ENCODE peak calls at places on chromosomes 12 and 14, in four cellular contexts. V, H, U and E are unnamed samples.

GRCh38 chr12:55899035-55899434 is 28.7 kb downstream of the PYM1 start:
- DNase-seq in V (no peak), U (no peak), H (no peak), E (no peak)

GRCh38 chr12:23555808-23556207 is 393.7 kb downstream of the SOX5 start:
- DNase-seq in H (no peak), U (no peak), V (no peak), E (no peak)

GRCh38 chr14:91755560-91755959 is 23.7 kb upstream of the CATSPERB start:
- DNase-seq in V (no peak), H (peak; percentile 2), U (no peak), E (no peak)

GRCh38 chr12:1122803-1123202 is 131.8 kb downstream of the ERC1 start:
- DNase-seq in U (no peak), H (no peak), V (no peak), E (no peak)

GRCh38 chr12:113090740-113091139 is 34.2 kb downstream of the DTX1 start:
- DNase-seq in U (no peak), H (no peak), V (no peak), E (no peak)

GRCh38 chr14:99432491-99432890 is 48.2 kb downstream of the SETD3 start:
- DNase-seq in H (no peak), V (no peak), U (no peak), E (no peak)

GRCh38 chr12:116277393-116278258 is at the start of gene MED13L:
- DNase-seq in V (peak; percentile 96), U (peak; percentile 93), H (peak; percentile 57), E (peak; percentile 88)

GRCh38 chr14:61048640-61049039 is 67.6 kb downstream of the SLC38A6 start:
- DNase-seq in V (no peak), H (no peak), U (no peak), E (no peak)

GRCh38 chr12:55938826-55939501 is 8.0 kb downstream of the DGKA start:
- DNase-seq in H (no peak), V (no peak), U (no peak), E (no peak)

GRCh38 chr12:47281667-47282171 is 202.0 kb upstream of the AMIGO2 start:
- DNase-seq in H (no peak), V (no peak), U (no peak), E (no peak)

GRCh38 chr12:127145543-127145928 is 1121.4 kb upstream of the TMEM132C start:
- DNase-seq in U (no peak), H (no peak), V (no peak), E (no peak)

GRCh38 chr12:26524862-26525465 is 308.0 kb downstream of the ITPR2 start:
- DNase-seq in V (no peak), U (no peak), H (peak; percentile 23), E (peak; percentile 22)

GRCh38 chr14:69708586-69709169 is 58.3 kb upstream of the SRSF5 start:
- DNase-seq in U (no peak), V (no peak), H (no peak), E (no peak)

GRCh38 chr14:94392510-94392935 is 4.1 kb upstream of the SERPINA1 start:
- DNase-seq in U (no peak), V (no peak), H (no peak), E (peak; percentile 57)

GRCh38 chr14:76203086-76204001 is 51.6 kb downstream of the GPATCH2L start:
- DNase-seq in H (no peak), U (peak; percentile 77), V (peak; percentile 25), E (peak; percentile 61)

GRCh38 chr14:31829256-31829923 is 247.7 kb upstream of the ARHGAP5 start:
- DNase-seq in H (no peak), V (no peak), U (no peak), E (no peak)

GRCh38 chr12:106601031-106601430 is 18.2 kb downstream of the RFX4 start:
- DNase-seq in V (no peak), H (no peak), U (no peak), E (no peak)

GRCh38 chr12:51848843-51849735 is 571 bp upstream of the FIGNL2 start:
- DNase-seq in V (no peak), U (no peak), H (no peak), E (no peak)

GRCh38 chr12:49692851-49693250 is 14.4 kb downstream of the FMNL3 start:
- DNase-seq in V (no peak), U (no peak), H (no peak), E (no peak)

GRCh38 chr12:117032593-117033381 is 66.4 kb downstream of the TESC start:
- DNase-seq in H (no peak), V (no peak), U (no peak), E (peak; percentile 79)

GRCh38 chr14:99270491-99271287 is 1.3 kb downstream of the BCL11B start:
- DNase-seq in H (no peak), U (no peak), V (no peak), E (no peak)

GRCh38 chr14:93708800-93709199 is 79.5 kb downstream of the PRIMA1 start:
- DNase-seq in H (no peak), U (no peak), V (no peak), E (no peak)

GRCh38 chr12:57462307-57463253 is 3.0 kb downstream of the GLI1 start:
- DNase-seq in H (peak; percentile 93), U (peak; percentile 98), V (peak; percentile 93), E (peak; percentile 83)

GRCh38 chr12:49870501-49871262 is 27.8 kb upstream of the BCDIN3D start:
- DNase-seq in V (no peak), U (no peak), H (no peak), E (no peak)

GRCh38 chr12:332581-333205 is 56.4 kb downstream of the KDM5A start:
- DNase-seq in V (no peak), U (no peak), H (no peak), E (no peak)

GRCh38 chr14:61472801-61473376 is 151.5 kb downstream of the PRKCH start:
- DNase-seq in U (no peak), V (no peak), H (no peak), E (peak; percentile 22)

GRCh38 chr12:68113644-68114043 is 45.9 kb downstream of the IFNG start:
- DNase-seq in U (no peak), V (no peak), H (peak; percentile 22), E (no peak)

GRCh38 chr14:37992489-37992888 is 215.2 kb upstream of the SSTR1 start:
- DNase-seq in V (no peak), U (no peak), H (no peak), E (no peak)

GRCh38 chr12:93060666-93061413 is 131.7 kb upstream of the EEA1 start:
- DNase-seq in H (no peak), U (no peak), V (no peak), E (no peak)

DNA sequence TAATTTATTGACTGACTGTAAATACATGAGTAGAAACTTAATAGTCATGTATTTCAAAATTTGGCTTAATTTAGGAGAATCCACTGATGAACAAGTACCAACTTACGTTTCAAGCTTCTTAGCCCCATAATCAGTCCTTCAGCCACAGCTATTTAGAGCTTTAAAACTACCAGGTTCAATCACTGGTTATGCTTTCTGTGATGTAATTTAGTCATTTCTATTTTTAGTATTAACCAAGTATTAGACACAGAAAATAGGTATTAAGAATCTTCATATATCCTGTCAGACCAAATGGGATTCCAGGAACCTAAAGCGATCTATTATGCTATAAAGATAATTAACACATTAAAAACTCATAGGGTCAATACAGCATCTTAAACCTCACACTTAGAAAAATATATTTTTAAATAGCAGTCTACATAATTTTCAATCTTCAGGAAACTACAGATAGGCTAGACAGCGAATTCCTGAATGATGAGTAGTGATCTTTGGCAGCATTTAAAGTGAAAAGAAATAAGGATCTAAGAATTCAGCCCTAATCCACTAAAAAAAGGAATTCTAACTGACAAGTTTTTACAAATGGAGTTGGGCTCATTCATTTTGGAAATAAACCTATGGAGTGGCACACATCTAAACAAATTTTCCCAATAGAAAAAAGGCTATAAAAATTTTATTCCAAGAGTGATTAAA is 51.5 kb downstream of the ZC3H14 start:
- DNase-seq in H (no peak), U (no peak), V (no peak), E (no peak)
- H3K9me3 ChIP-seq in H (no peaks in the 10 kb centered on the region), U (no peaks in the 10 kb centered on the region), V (no peaks in the 10 kb centered on the region), E (no peaks in the 10 kb centered on the region)

DNA sequence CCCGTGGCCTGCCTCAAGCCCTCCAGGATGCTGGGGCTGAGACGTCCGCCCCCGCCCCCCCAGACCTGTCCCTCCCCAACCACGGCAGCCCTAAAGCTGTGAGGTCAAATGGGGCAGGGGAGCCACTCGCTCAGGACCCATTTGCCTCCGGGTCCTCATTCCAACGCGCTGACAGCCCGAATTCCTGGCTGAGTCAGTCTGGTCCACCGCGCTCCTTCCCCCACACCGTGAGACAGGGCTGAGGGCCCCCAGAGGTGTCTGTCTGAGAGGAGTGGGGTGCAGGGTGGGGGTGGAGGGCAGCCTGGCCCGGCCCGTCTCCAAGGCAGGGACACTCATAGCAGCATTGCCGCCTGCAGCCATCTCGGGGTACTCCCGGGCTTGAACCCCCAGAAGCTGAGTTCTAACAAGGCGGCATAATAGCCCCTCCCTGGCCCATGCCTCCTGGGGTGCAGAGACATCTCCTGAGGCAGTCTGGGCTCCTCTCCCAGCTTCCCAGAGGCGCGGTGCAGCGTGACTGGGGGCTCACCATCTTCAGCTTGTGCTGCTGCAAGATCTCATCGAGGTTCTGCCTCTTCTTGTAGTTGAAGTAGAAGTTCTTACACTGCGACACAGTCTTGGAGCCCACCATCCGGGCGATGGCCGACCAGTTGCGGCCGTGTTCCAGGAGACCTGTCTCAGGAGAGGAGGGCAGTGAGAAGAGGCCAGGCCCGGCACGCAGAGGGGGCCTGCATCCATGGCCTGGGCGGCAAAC is 90.5 kb downstream of the RFLNA start:
- DNase-seq in H (no peak), V (no peak), U (no peak), E (no peak)
- H3K4me3 ChIP-seq in H (no peak overlapping the region), V (no peak overlapping the region), U (peak overlapping the region; percentile 79), E (no peak overlapping the region)

GRCh38 chr12:62269464-62270228 is 9.4 kb downstream of the USP15 start:
- DNase-seq in H (no peak), U (no peak), V (no peak), E (no peak)

GRCh38 chr12:62268956-62269355 is 8.8 kb downstream of the USP15 start:
- DNase-seq in U (no peak), V (no peak), H (no peak), E (no peak)

GRCh38 chr12:62265511-62265910 is 5.3 kb downstream of the USP15 start:
- DNase-seq in V (no peak), U (no peak), H (no peak), E (no peak)

GRCh38 chr12:62267490-62267889 is 7.3 kb downstream of the USP15 start:
- DNase-seq in V (no peak), H (no peak), U (no peak), E (no peak)

DNA sequence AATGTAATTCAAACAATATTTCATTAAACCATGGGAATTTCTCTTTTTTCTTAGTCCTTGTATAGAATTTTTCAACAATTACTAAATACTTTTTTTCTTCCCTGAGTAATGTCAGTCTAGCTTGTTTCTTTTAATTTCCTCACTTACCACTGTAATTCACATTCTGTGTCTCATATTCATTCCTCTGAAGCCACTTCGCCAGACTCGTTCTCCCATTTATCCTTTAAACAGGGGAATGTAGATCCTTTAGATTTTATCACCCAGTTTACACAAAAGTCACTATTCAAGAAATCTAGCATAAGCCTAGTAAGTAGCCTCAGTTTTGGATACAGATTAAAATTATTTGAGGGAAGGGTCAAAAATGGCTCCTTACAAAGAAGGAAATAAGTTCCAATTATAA is 6.8 kb downstream of the USP15 start:
- DNase-seq in V (no peak), U (no peak), H (no peak), E (no peak)
- H3K4me1 ChIP-seq in V (peaks cover 2% of the 10 kb centered on the region), U (peaks cover 34% of the 10 kb centered on the region), H (peaks cover 10% of the 10 kb centered on the region), E (peaks cover 21% of the 10 kb centered on the region)

DNA sequence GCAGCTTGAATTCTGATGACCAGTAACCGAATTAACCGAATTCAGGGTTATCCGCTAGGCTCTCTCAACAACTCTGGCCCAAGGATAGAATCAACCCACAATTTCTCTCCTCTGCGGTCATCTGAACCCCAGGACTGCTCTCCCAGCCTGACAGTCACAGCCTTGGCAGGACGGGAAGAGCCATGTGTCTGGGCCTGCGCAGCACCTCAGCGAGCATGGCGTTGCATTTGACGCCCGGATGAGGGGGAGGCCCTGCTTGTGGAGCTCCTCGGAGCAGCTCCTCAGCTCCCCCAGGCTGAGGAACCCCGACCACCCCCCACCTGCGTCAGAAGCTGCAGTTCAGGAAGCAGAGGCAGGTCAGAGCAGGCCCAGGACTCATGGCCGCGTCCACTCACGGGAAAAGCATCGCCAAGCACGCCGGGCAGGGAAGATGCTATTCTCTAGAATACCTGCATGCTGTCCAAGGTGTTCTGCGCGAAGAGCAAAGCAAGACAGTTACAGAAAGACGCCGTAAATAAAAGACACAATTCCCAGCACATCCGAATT is 131.1 kb downstream of the PIWIL1 start:
- DNase-seq in H (no peak), V (peak; percentile 16), U (no peak), E (no peak)
- H3K9me3 ChIP-seq in H (no peaks in the 10 kb centered on the region), V (no peaks in the 10 kb centered on the region), U (peaks cover 13% of the 10 kb centered on the region), E (no peaks in the 10 kb centered on the region)